ENCODE peak calls at places on chromosomes 5 and 9, in seven cellular contexts. J is A549, U is A172, M is endothelial cell, G is MG63, D is EL, S is fibroblast of lung. X is an unnamed sample.

GRCh38 chr9:69817202-69817601 is 3.4 kb upstream of the CFAP95 start:
- DNase-seq in J (no peak), U (no peak), M (no peak), G (no peak), D (peak; percentile 29), S (no peak), X (no peak)

GRCh38 chr9:93698140-93698908 is 121.9 kb downstream of the PHF2 start:
- DNase-seq in J (no peak), U (no peak), M (no peak), G (no peak), D (no peak), S (no peak), X (no peak)

GRCh38 chr5:6551287-6551954 is 81.4 kb downstream of the NSUN2 start:
- DNase-seq in J (no peak), U (peak; percentile 83), M (no peak), G (peak; percentile 99), D (peak; percentile 60), S (peak; percentile 40), X (no peak)

GRCh38 chr5:33316773-33317172 is 124.0 kb upstream of the TARS1 start:
- DNase-seq in J (no peak), U (no peak), M (no peak), G (no peak), D (peak; percentile 18), S (peak; percentile 57), X (no peak)

GRCh38 chr5:177089825-177090641 is 3.3 kb downstream of the FGFR4 start:
- DNase-seq in J (no peak), U (no peak), M (no peak), G (no peak), D (no peak), S (no peak), X (no peak)

GRCh38 chr5:121870489-121870888 is 18.8 kb downstream of the FTMT start:
- DNase-seq in J (peak; percentile 42), U (no peak), M (no peak), G (no peak), D (peak; percentile 4), S (peak; percentile 7), X (no peak)

GRCh38 chr9:69130456-69131441 is 43.3 kb upstream of the TJP2 start:
- DNase-seq in J (no peak), U (peak; percentile 90), M (no peak), G (no peak), D (peak; percentile 92), S (peak; percentile 96), X (no peak)

GRCh38 chr9:19940808-19941207 is 152.0 kb upstream of the SLC24A2 start:
- DNase-seq in J (no peak), U (peak; percentile 36), M (no peak), G (no peak), D (no peak), S (no peak), X (no peak)

GRCh38 chr5:159099049-159099760 is 511 bp downstream of the EBF1 start:
- DNase-seq in J (peak; percentile 58), U (peak; percentile 23), M (peak; percentile 65), G (peak; percentile 73), D (peak; percentile 71), S (peak; percentile 71), X (peak; percentile 47)

GRCh38 chr5:122259995-122260394 is 52.0 kb upstream of the SNCAIP start:
- DNase-seq in J (peak; percentile 45), U (peak; percentile 10), M (no peak), G (peak; percentile 54), D (peak; percentile 81), S (peak; percentile 86), X (no peak)

GRCh38 chr9:73152953-73153352 is 1.3 kb downstream of the ANXA1 start:
- DNase-seq in J (no peak), U (no peak), M (no peak), G (no peak), D (peak; percentile 59), S (peak; percentile 49), X (no peak)

GRCh38 chr9:134891713-134892112 is 11.1 kb downstream of the FCN2 start:
- DNase-seq in J (no peak), U (no peak), M (no peak), G (no peak), D (no peak), S (no peak), X (no peak)

GRCh38 chr5:5767286-5767928 is 344.9 kb downstream of the ICE1 start:
- DNase-seq in J (no peak), U (no peak), M (no peak), G (no peak), D (no peak), S (no peak), X (no peak)

GRCh38 chr5:61329729-61330128 is 2.3 kb upstream of the ZSWIM6 start:
- DNase-seq in J (no peak), U (peak; percentile 76), M (no peak), G (peak; percentile 10), D (peak; percentile 49), S (peak; percentile 42), X (no peak)

GRCh38 chr9:109297899-109298298 is 23.0 kb downstream of the EPB41L4B start:
- DNase-seq in J (peak; percentile 26), U (peak; percentile 93), M (no peak), G (peak; percentile 28), D (peak; percentile 87), S (peak; percentile 97), X (no peak)

GRCh38 chr5:142816577-142816976 is 46.4 kb downstream of the ARHGAP26 start:
- DNase-seq in J (no peak), U (peak; percentile 71), M (no peak), G (peak; percentile 58), D (peak; percentile 70), S (peak; percentile 79), X (peak; percentile 31)

GRCh38 chr9:93174976-93175375 is 9.0 kb upstream of the WNK2 start:
- DNase-seq in J (no peak), U (no peak), M (no peak), G (no peak), D (no peak), S (no peak), X (no peak)

GRCh38 chr5:34531736-34532135 is 124.4 kb upstream of the RAI14 start:
- DNase-seq in J (no peak), U (no peak), M (no peak), G (no peak), D (no peak), S (peak; percentile 95), X (no peak)

X was measured in NCI-H2171 treated with DMSO at 0.1 percent for 48 hours.